ENCODE peak calls at places on chromosome 10, in seven cellular contexts. S is cardiac muscle cell, U is endothelial cell, M is iris pigment epithelial cell, C is NCI-H1436, L is ureter, F is EL. T is an unnamed sample.
A peak's percentile ranks its signal among the peaks of the same experiment; 100 is the strongest.

GRCh38 chr10:17585001-17585400 is 32.2 kb downstream of the HACD1 start:
- DNase-seq in S (no peak), U (no peak), M (no peak), C (no peak), L (no peak), F (no peak), T (no peak)

GRCh38 chr10:102599565-102600327 is 44.5 kb upstream of the TRIM8 start:
- DNase-seq in S (peak; percentile 91), U (peak; percentile 90), M (no peak), C (no peak), L (no peak), F (peak; percentile 36), T (no peak)

GRCh38 chr10:131698986-131699385 is 201.8 kb upstream of the PPP2R2D start:
- DNase-seq in S (no peak), U (no peak), M (no peak), C (no peak), L (peak; percentile 18), F (no peak), T (no peak)

GRCh38 chr10:62819521-62819920 is 3.4 kb upstream of the EGR2 start:
- DNase-seq in S (peak; percentile 52), U (no peak), M (no peak), C (no peak), L (no peak), F (no peak), T (no peak)

GRCh38 chr10:78173360-78174020 is 139.8 kb downstream of the RPS24 start:
- DNase-seq in S (no peak), U (no peak), M (no peak), C (no peak), L (no peak), F (no peak), T (no peak)

GRCh38 chr10:23396695-23397094 is 42.2 kb upstream of the OTUD1 start:
- DNase-seq in S (no peak), U (no peak), M (no peak), C (no peak), L (no peak), F (no peak), T (no peak)

GRCh38 chr10:106224676-106225075 is 939.8 kb downstream of the SORCS1 start:
- DNase-seq in S (peak; percentile 43), U (no peak), M (peak; percentile 51), C (no peak), L (no peak), F (peak; percentile 81), T (no peak)

GRCh38 chr10:124626759-124627380 is 117.3 kb downstream of the FAM53B start:
- DNase-seq in S (no peak), U (no peak), M (no peak), C (no peak), L (no peak), F (no peak), T (no peak)

GRCh38 chr10:32263300-32263699 is 83.7 kb downstream of the EPC1 start:
- DNase-seq in S (no peak), U (no peak), M (no peak), C (no peak), L (no peak), F (peak; percentile 17), T (no peak)

GRCh38 chr10:100009793-100010676 is at the start of gene DNMBP:
- DNase-seq in S (peak; percentile 88), U (peak; percentile 88), M (peak; percentile 83), C (peak; percentile 76), L (peak; percentile 83), F (peak; percentile 87), T (no peak)